ENCODE peak calls at places on chromosome 19, in seven cellular contexts. F is heart left ventricle, C is prostate gland, Y is tibial nerve, Q is sigmoid colon, V is stomach, E is right lobe of liver. U is an unnamed sample.

GRCh38 chr19:48443262-48443661 is 2.5 kb upstream of the GRWD1 start:
- DNase-seq in V (peak; percentile 43), Q (no peak), E (no peak), F (no peak), Y (no peak), C (no peak), U (no peak)

GRCh38 chr19:18603255-18603957 is 3.2 kb downstream of the CRLF1 start:
- DNase-seq in F (no peak), E (no peak), Y (no peak), Q (no peak), C (no peak), V (no peak), U (no peak)

GRCh38 chr19:11091343-11092153 is 2.3 kb downstream of the LDLR start:
- DNase-seq in Q (peak; percentile 89), Y (peak; percentile 30), E (peak; percentile 44), C (peak; percentile 80), F (peak; percentile 51), V (peak; percentile 67), U (peak; percentile 49)

GRCh38 chr19:16588089-16588823 is 16.0 kb upstream of the SLC35E1 start:
- DNase-seq in C (peak; percentile 36), V (no peak), Y (no peak), Q (no peak), F (no peak), E (no peak), U (no peak)

GRCh38 chr19:5572556-5573286 is 5.0 kb upstream of the TINCR start:
- DNase-seq in F (no peak), V (no peak), Q (no peak), Y (no peak), E (no peak), C (no peak), U (no peak)

GRCh38 chr19:38667552-38668205 is 20.2 kb downstream of the ACTN4 start:
- DNase-seq in F (no peak), E (no peak), Y (no peak), Q (no peak), V (no peak), C (no peak), U (no peak)

GRCh38 chr19:8609210-8610040 is 1.1 kb downstream of the ADAMTS10 start:
- DNase-seq in Q (peak; percentile 84), F (peak; percentile 63), E (peak; percentile 62), Y (peak; percentile 35), C (no peak), V (peak; percentile 30), U (peak; percentile 52)

GRCh38 chr19:8306235-8307054 is 1.7 kb downstream of the CD320 start:
- DNase-seq in C (peak; percentile 3), Y (no peak), F (peak; percentile 5), Q (peak; percentile 60), E (peak; percentile 29), V (peak; percentile 25), U (no peak)

GRCh38 chr19:44752123-44752815 is 3.8 kb downstream of the BCL3 start:
- DNase-seq in Q (no peak), V (no peak), C (no peak), E (no peak), F (no peak), Y (no peak), U (no peak)

GRCh38 chr19:23436944-23437343 is 41.7 kb upstream of the ZNF91 start:
- DNase-seq in Y (no peak), F (no peak), V (no peak), Q (no peak), E (no peak), C (no peak), U (no peak)

GRCh38 chr19:43634877-43635560 is 4.6 kb downstream of the CADM4 start:
- DNase-seq in V (no peak), E (no peak), C (no peak), Y (no peak), Q (no peak), F (no peak), U (no peak)

GRCh38 chr19:44767295-44768180 is 10.2 kb upstream of the CBLC start:
- DNase-seq in E (no peak), F (no peak), V (no peak), Y (no peak), Q (no peak), C (no peak), U (no peak)

GRCh38 chr19:18972301-18972831 is 31.3 kb upstream of the HOMER3 start:
- DNase-seq in V (no peak), E (no peak), F (no peak), C (no peak), Q (no peak), Y (no peak), U (no peak)

DNA sequence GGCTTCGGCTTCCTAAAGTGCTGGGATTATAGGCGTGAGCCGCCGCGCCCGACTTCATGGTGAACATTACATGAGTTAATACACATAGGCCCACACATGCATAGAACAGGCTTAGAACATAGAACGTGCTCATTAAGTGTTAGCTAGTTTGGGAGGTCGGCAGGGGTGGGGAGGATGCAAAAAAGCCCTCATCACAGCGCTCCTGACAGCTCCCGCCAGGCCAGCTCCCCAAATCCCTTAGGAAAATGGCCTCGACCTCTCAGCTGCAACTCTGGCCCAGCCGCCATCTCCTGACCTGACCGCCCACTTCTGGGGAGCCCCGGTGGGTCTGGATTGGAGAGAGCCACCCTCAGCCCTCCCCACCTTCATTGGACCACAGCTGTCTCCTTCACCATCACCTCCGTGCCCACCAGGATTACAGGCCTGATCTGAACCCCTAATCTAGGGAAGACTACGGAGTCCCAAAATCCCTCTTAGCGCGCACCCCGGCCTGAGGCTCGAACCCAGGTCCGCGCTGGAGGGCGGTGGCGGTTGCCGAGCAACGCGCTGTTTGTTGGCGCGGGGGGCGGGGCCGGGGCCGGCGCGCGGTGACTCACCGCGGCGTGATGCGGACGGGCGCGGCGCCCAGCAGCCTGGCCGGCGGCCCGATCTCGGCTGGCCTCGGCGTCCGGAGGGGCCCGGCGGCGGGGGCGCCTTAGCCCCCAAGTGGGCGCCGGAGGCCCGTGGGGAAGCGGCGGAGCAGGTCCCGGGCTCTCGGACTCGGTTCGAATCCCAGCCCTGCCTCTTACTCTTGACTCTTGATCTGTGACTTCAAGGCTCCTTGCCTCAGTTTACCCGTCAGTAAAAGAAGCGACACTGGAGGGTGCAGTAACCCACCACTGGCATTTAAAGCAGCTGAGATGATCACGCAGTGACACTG is 26.7 kb upstream of the NANOS3 start:
- DNase-seq in F (peak; percentile 90), C (peak; percentile 77), Q (peak; percentile 93), V (peak; percentile 88), E (peak; percentile 87), Y (peak; percentile 77), U (peak; percentile 40)
- TF ChIP-seq POLR2A in F (peak; percentile 35), C (peak; percentile 49), Q (no peak), V (no peak), E (peak; percentile 55), Y (peak; percentile 41), U (no peak)

DNA sequence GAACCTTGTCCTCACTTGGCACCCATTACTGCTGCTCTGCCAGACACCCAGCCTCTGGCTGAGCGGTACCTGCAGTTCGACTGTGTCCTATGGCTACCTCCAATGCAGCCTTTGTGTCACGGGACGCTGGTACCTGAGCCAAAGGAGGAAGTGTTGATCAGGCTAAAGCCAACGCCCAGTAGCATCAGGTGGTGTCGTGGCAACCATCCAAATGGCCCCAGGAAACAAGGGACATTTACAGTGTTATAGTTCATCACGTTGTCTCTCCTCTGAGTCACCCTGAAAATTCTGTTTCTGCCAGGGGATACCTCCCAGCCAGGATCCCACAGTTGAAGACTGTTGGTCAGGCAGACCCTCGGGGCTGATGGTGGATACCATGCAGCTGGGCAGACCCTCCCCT is 10.1 kb downstream of the RHPN2 start:
- DNase-seq in F (no peak), V (peak; percentile 90), E (peak; percentile 90), Q (no peak), C (peak; percentile 69), Y (no peak), U (no peak)
- TF ChIP-seq POLR2A in F (no peak), V (no peak), E (no peak), Q (no peak), C (no peak), Y (no peak), U (no peak)

DNA sequence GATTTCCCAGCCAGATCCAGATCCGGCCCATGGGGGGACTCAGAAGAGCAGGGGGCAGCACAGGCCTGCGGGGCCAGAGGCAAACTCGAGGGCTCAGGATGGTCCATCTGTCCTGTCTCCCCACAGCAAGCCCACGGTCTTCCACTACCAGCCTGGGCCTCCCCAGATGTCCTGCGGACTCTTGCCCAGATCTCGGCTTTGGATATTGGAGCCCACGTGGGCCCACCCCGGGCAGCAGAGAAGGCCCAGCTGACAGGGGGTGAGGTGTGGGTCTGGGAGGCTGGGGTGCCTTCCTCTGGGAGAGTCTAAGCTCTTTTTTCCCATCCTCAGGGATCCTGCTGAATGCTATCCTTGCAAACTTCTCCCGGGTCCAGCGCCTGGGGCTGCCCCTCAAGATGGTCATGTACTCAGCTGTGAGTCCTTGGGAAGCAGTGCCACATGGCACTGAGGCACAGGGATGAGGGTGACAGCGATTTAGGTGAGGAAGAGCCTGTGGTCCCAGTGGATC is 3.4 kb downstream of the ACP4 start:
- DNase-seq in V (no peak), F (no peak), Y (no peak), E (no peak), C (no peak), Q (no peak), U (no peak)
- TF ChIP-seq POLR2A in V (no peak), F (no peak), Y (no peak), E (no peak), C (no peak), Q (no peak), U (peak; percentile 22)

GRCh38 chr19:49676136-49676689 is 858 bp upstream of the PRMT1 start:
- DNase-seq in E (peak; percentile 77), F (peak; percentile 88), Y (peak; percentile 69), Q (peak; percentile 97), V (peak; percentile 84), C (peak; percentile 75), U (peak; percentile 75)
- TF ChIP-seq POLR2A in E (peak; percentile 79), F (peak; percentile 54), Y (no peak), Q (no peak), V (no peak), C (no peak), U (peak; percentile 72)

DNA sequence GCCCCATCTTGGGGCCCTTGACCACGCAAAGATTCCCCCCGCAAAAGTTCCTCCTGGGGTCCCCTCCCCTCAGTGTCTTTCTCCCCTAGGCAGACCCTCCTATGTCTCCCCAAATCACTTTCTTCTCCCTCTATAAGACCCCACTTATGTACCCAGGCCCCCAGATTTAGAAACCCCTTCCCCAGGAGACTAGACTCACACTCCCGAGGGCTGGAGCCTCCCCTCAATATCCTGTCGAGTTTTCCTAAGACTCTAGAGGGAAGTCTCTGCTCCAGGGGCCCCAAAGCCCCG is 1.4 kb downstream of the SLC1A5 start:
- DNase-seq in F (no peak), V (no peak), Q (no peak), E (no peak), C (no peak), Y (no peak), U (no peak)
- TF ChIP-seq POLR2A in F (no peak), V (no peak), Q (no peak), E (no peak), C (no peak), Y (no peak), U (no peak)

GRCh38 chr19:3068071-3068470 is 5.8 kb upstream of the TLE5 start:
- DNase-seq in E (no peak), Y (no peak), V (no peak), F (no peak), C (no peak), Q (no peak), U (no peak)
- TF ChIP-seq POLR2A in E (no peak), Y (no peak), V (no peak), F (no peak), C (no peak), Q (no peak), U (no peak)

GRCh38 chr19:2739602-2740313 is at the start of gene SLC39A3:
- DNase-seq in V (peak; percentile 99), C (peak; percentile 98), E (peak; percentile 97), F (peak; percentile 100), Q (peak; percentile 99), Y (peak; percentile 99), U (peak; percentile 100)
- TF ChIP-seq POLR2A in V (no peak), C (peak; percentile 18), E (no peak), F (peak; percentile 50), Q (no peak), Y (no peak), U (peak; percentile 80)

U was measured in H54.